ENCODE peak calls at places on chromosomes 11 and 22, in five cellular contexts. Z is fibroblast of lung, S is H9, C is ascending aorta, L is IMR-90. T is an unnamed sample. For H3K4me1 and H3K27me3, the result is how much of the 10 kb centered on the place peaks cover.

GRCh38 chr22:23689414-23689813 is 1.4 kb upstream of the RGL4 start:
- DNase-seq in Z (no peak), S (no peak), C (no peak), L (no peak), T (no peak)

GRCh38 chr11:11155962-11156815 is 196.9 kb downstream of the CSNK2A3 start:
- DNase-seq in Z (no peak), S (peak), C (no peak), L (no peak), T (no peak)

GRCh38 chr11:45857834-45858492 is 10.7 kb downstream of the CRY2 start:
- DNase-seq in Z (peak), S (no peak), C (peak), L (peak), T (peak)

GRCh38 chr11:2077061-2077802 is 62.0 kb downstream of the IGF2 start:
- DNase-seq in Z (peak), S (no peak), C (no peak), L (peak), T (peak)

GRCh38 chr22:28299760-28300159 is 379.9 kb downstream of the TTC28 start:
- DNase-seq in Z (peak), S (no peak), C (no peak), L (peak), T (no peak)

GRCh38 chr11:66022401-66023185 is 3.7 kb downstream of the CATSPER1 start:
- DNase-seq in Z (peak), S (peak), C (peak), L (peak), T (peak)

GRCh38 chr11:9506489-9507343 is 45.9 kb downstream of the ZNF143 start:
- DNase-seq in Z (peak), S (peak), C (peak), L (peak), T (peak)

GRCh38 chr11:12862761-12863469 is 146.2 kb upstream of the RASSF10 start:
- DNase-seq in Z (peak), S (peak), C (no peak), L (peak), T (peak)

GRCh38 chr11:71999360-71999759 is 651 bp downstream of the IL18BP start:
- DNase-seq in Z (peak), S (no peak), C (peak), L (peak), T (peak)

GRCh38 chr11:70203749-70204465 is 811 bp downstream of the FADD start:
- DNase-seq in Z (peak), S (no peak), C (peak), L (peak), T (peak)

GRCh38 chr11:8652140-8652539 is 30.3 kb downstream of the TRIM66 start:
- DNase-seq in Z (peak), S (no peak), C (no peak), L (peak), T (peak)

GRCh38 chr11:103622296-103622695 is 414.1 kb upstream of the DDI1 start:
- DNase-seq in Z (no peak), S (no peak), C (no peak), L (no peak), T (peak)

GRCh38 chr22:49807780-49808708 is 19.6 kb downstream of the BRD1 start:
- DNase-seq in Z (no peak), S (no peak), C (no peak), L (no peak), T (no peak)

GRCh38 chr11:126408901-126409670 is 53.6 kb downstream of the ST3GAL4 start:
- DNase-seq in Z (no peak), S (no peak), C (no peak), L (no peak), T (no peak)

GRCh38 chr22:39574779-39575551 is 4.4 kb downstream of the CACNA1I start:
- DNase-seq in Z (peak), S (no peak), C (no peak), L (peak), T (peak)

GRCh38 chr11:73187854-73188253 is 30.2 kb upstream of the P2RY2 start:
- DNase-seq in Z (no peak), S (peak), C (peak), L (no peak), T (no peak)

GRCh38 chr11:69156673-69157155 is 979 bp downstream of the SMIM38 start:
- DNase-seq in Z (peak), S (no peak), C (no peak), L (peak), T (peak)

GRCh38 chr22:40703174-40703573 is 23.9 kb downstream of the MCHR1 start:
- DNase-seq in Z (no peak), S (no peak), C (no peak), L (no peak), T (no peak)

GRCh38 chr22:47687776-47688175 is 925.3 kb downstream of the TBC1D22A start:
- DNase-seq in Z (no peak), S (no peak), C (no peak), L (no peak), T (no peak)

GRCh38 chr11:14384338-14384737 is 25.4 kb upstream of the RRAS2 start:
- DNase-seq in Z (peak), S (no peak), C (no peak), L (peak), T (peak)

GRCh38 chr11:1260023-1260501 is 37.2 kb downstream of the MUC5B start:
- DNase-seq in Z (peak), S (peak), C (no peak), L (no peak), T (peak)

GRCh38 chr11:95150977-95151684 is 61.5 kb downstream of the ENDOD1 start:
- DNase-seq in Z (peak), S (peak), C (peak), L (peak), T (peak)

GRCh38 chr22:45952151-45952550 is 24.8 kb downstream of the WNT7B start:
- DNase-seq in Z (no peak), S (no peak), C (no peak), L (no peak), T (no peak)
- H3K4me1 ChIP-seq in Z (under half), S (under half), C (under half), L (under half), T (under half)

GRCh38 chr11:17012712-17013547 is 1.3 kb downstream of the PLEKHA7 start:
- DNase-seq in Z (peak), S (peak), C (peak), L (peak), T (peak)

GRCh38 chr11:17013548-17014320 is 480 bp downstream of the PLEKHA7 start:
- DNase-seq in Z (no peak), S (peak), C (no peak), L (no peak), T (peak)

GRCh38 chr11:17014321-17014773 is at the start of gene PLEKHA7:
- DNase-seq in Z (no peak), S (no peak), C (no peak), L (no peak), T (no peak)

GRCh38 chr11:17014774-17015638 is 792 bp upstream of the PLEKHA7 start:
- DNase-seq in Z (peak), S (peak), C (no peak), L (no peak), T (no peak)

DNA sequence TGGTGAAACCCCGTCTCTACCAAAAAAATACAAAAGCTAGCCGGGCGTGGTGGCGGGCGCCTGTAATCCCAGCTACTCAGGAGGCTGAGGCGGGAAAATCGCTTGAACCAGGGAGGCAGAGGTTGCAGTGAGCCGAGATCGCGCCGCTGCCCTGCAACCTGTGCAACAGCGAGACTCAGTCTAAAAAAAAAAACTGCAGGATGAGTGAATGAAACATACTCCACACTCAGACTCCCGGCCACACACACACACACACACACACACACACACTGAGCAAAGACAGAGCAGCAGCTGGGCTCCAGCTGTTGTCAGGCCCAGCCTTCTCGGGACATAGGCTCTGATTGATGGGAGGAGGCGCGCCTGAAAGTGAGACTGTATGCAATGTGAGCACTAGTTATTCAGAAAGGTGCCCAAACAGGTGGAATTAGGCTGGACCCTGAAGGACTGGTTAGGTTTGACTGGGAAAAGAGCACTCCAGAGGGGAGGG is 1.5 kb upstream of the PLEKHA7 start:
- DNase-seq in Z (peak), S (no peak), C (no peak), L (peak), T (no peak)
- H3K27me3 ChIP-seq in Z (under half), S (under half), C (under half), L (under half), T (under half)

GRCh38 chr11:34613462-34614183 is 7.3 kb upstream of the EHF start:
- DNase-seq in Z (no peak), S (no peak), C (no peak), L (no peak), T (no peak)
- H3K4me1 ChIP-seq in Z (under half), S (under half), C (under half), L (under half), T (under half)

DNA sequence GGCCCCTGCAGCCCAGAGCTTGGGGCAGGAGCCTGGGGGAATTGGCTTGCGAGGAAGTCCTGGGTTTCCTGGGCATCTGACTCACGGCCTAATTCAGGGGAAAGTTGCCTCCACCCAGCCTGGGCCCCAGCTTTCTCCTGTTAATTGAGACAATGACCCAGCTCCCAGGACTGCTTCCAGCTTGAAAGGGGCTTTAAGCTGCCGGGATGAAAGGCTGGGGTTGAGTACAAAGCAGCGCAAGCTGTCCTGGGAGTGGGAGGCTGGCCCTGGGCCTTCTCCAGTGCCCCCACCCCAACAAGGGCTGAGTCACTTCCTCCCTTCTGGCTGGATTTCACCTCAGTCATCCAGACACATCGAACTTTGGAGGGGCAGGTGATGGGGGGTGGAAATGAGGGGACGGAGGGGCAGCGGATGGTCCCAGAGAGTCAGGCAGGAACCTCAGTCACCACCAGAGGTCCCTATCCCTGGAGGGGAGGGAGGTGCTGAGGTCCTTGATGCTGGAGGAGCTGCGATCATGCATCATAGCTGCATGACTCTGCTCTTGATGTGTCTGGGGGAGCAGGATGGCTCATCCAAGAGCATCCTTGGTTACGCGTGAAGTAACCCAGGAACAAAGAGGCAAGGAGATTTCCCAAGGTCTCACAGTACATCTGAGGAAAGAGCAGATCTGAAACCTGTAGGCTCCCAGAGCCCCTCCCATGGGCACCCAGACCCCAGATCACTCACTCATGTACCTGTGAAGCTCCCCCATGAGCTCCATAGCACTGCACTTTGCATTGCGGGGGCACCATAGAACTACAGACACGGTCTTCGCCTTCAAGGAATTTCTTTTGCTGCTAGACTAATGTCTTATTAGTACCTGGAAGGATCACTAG is 30.0 kb upstream of the OAF start:
- DNase-seq in Z (peak), S (peak), C (peak), L (peak), T (peak)
- H3K27me3 ChIP-seq in Z (under half), S (under half), C (under half), L (under half), T (under half)

DNA sequence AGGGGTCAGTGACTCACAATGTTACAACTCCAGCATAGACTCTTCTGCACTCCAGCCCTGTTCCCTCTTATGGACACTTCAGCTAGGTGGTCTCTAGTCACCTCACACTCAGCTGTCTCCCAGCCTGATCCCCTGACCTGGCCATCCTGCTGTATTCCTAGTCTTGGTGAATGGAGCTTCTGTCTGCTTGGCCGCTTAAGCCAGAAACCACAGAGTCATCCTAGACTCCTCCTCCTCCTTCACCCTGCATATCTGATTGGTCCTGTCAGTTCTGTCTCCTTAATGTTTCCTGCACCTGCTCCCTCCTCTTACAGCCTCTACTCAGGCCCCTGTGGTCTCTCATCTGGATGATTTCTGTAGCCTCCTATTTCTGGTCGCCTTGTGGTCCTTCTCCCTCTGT is 144.9 kb downstream of the HIPK3 start:
- DNase-seq in Z (no peak), S (no peak), C (no peak), L (no peak), T (no peak)
- H3K4me1 ChIP-seq in Z (under half), S (under half), C (under half), L (under half), T (under half)

GRCh38 chr11:134014502-134014901 is 54.4 kb upstream of the JAM3 start:
- DNase-seq in Z (no peak), S (peak), C (no peak), L (no peak), T (no peak)
- H3K27me3 ChIP-seq in Z (under half), S (under half), C (under half), L (under half), T (half or more)

DNA sequence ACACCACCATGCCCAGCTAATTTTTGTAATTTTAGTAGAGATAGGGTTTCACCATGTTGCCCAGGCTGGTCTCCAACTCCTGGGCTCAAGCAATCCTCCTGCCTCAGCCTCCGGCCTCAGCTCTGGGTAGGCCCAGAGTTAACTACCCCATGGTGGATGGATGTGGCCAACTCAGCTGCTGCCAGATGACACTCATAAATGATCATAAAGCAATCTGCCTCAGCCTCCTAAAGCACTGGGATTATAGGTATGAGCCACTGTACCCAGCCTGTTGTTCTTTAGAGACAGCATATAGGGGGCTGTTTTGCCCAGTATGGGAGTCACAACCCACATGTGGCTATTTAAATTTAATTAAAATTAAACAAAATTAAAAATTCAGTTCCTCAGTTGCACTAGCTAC is 54.3 kb downstream of the LARGE1 start:
- DNase-seq in Z (no peak), S (no peak), C (no peak), L (no peak), T (no peak)
- H3K4me1 ChIP-seq in Z (under half), S (under half), C (under half), L (under half), T (under half)

DNA sequence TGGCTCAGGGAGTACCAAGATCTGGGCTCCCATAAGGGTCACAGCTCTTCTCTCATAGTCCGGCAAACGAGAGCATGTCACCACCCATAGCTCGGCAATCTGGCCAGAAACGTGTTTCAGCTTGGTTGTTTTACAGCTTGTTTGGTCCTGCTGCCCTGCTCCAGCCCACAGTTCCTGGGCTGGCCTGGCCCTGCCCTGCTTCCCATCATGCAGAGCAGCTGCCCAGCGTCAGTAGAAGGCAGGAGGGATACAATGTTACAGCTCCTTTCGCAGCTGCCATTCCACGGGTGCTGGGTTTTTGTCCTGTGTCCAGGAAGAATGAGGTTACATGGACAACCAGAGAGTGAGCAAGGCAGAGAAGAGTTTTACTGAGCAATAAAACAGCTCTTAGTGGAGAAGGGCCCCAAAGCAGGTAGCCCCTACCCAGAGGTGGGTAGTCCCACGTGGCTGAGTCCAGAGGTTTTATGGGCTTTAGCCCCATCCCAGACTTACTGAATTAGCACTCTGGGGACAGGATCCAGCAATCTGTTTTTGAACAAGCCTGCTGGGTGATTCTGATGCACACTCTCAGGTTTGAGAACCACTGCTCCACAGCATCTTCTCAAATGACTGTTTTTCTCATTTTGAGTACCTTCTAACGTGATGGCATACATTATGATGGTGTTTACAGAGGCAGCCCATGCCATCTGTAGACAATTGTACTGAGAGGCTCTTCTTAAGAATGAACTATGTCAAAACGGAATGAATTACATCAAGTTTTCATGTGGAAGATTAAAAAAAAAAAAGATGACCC is 5.8 kb upstream of the MS4A18 start:
- DNase-seq in Z (no peak), S (no peak), C (no peak), L (no peak), T (no peak)
- H3K27me3 ChIP-seq in Z (under half), S (under half), C (under half), L (under half), T (under half)

GRCh38 chr11:33324211-33324985 is 67.2 kb downstream of the HIPK3 start:
- DNase-seq in Z (no peak), S (no peak), C (no peak), L (no peak), T (no peak)

GRCh38 chr11:33321483-33321882 is 64.3 kb downstream of the HIPK3 start:
- DNase-seq in Z (no peak), S (no peak), C (no peak), L (no peak), T (no peak)

GRCh38 chr11:33323421-33323820 is 66.2 kb downstream of the HIPK3 start:
- DNase-seq in Z (no peak), S (no peak), C (no peak), L (no peak), T (no peak)

GRCh38 chr11:33329705-33330329 is 72.6 kb downstream of the HIPK3 start:
- DNase-seq in Z (peak), S (no peak), C (no peak), L (peak), T (peak)

DNA sequence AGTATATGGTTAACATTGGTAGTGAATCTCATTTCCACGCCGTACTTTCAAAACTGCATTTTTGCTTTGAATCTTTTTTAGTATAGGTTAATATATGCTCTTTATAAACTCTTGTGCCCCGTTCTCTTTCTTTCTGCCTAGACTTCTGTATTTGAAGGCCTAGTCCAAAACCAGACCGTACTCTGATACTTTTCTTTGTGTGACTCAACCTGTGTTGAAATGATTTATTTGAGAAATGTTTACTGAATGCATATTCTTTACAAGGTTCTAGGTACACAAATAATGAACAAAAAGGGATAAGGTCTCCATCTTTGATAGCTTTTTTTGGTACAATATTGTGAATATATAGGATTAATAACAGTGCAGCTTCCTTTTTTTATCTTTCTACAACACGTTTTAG is 68.3 kb downstream of the HIPK3 start:
- DNase-seq in Z (no peak), S (no peak), C (no peak), L (no peak), T (no peak)
- H3K4me1 ChIP-seq in Z (under half), S (under half), C (under half), L (under half), T (half or more)

T was measured in adipocyte.